ENCODE peak calls at places on chromosomes 1 and 21, in five cellular contexts. E is fibroblast of lung, D is mammary epithelial cell, T is endothelial cell of umbilical vein, G is keratinocyte. K is an unnamed sample. For H3K79me2, the result is how much of the 10 kb centered on the place peaks cover.

GRCh38 chr1:204408074-204408507 is 3.5 kb downstream of the PPP1R15B start:
- DNase-seq in D (peak), E (peak), T (peak), G (no peak), K (peak)

GRCh38 chr1:37716321-37716720 is 24.0 kb downstream of the CDCA8 start:
- DNase-seq in D (no peak), T (no peak), E (no peak), G (no peak), K (no peak)

GRCh38 chr1:37765937-37766664 is 1.2 kb upstream of the EPHA10 start:
- DNase-seq in T (no peak), D (no peak), G (no peak), E (no peak), K (peak)

GRCh38 chr1:22414244-22414751 is 37.4 kb upstream of the ZBTB40 start:
- DNase-seq in E (peak), D (no peak), G (no peak), T (no peak), K (no peak)

GRCh38 chr1:32215629-32216505 is 6.3 kb downstream of the TMEM234 start:
- DNase-seq in T (peak), D (peak), G (no peak), E (peak), K (peak)

GRCh38 chr1:172180886-172181285 is 239.6 kb upstream of the C1orf105 start:
- DNase-seq in G (no peak), D (peak), T (peak), E (peak), K (no peak)

GRCh38 chr1:91736999-91737615 is 148.8 kb downstream of the TGFBR3 start:
- DNase-seq in G (peak), T (peak), E (peak), D (peak), K (no peak)

GRCh38 chr21:33478182-33478581 is 1.6 kb downstream of the TMEM50B start:
- DNase-seq in D (no peak), T (no peak), E (no peak), G (no peak), K (peak)

GRCh38 chr1:43565600-43566360 is 35.1 kb downstream of the PTPRF start:
- DNase-seq in E (peak), T (peak), G (no peak), D (no peak), K (no peak)

GRCh38 chr1:113109908-113110554 is 37.0 kb downstream of the LRIG2 start:
- DNase-seq in E (peak), D (peak), T (peak), G (no peak), K (no peak)

GRCh38 chr1:19596065-19596718 is 47.9 kb upstream of the NBL1 start:
- DNase-seq in D (no peak), G (no peak), E (no peak), T (no peak), K (peak)

GRCh38 chr21:43611598-43612369 is 47.5 kb downstream of the HSF2BP start:
- DNase-seq in D (peak), G (no peak), T (peak), E (peak), K (peak)

GRCh38 chr1:8681911-8682310 is 135.5 kb downstream of the RERE start:
- DNase-seq in T (no peak), E (no peak), G (no peak), D (no peak), K (no peak)

GRCh38 chr21:39385299-39386145 is 36.6 kb upstream of the HMGN1 start:
- DNase-seq in T (peak), G (no peak), E (peak), D (peak), K (peak)

GRCh38 chr1:178389441-178389840 is 107.3 kb downstream of the CLEC20A start:
- DNase-seq in G (no peak), E (peak), T (peak), D (no peak), K (no peak)

GRCh38 chr1:160834945-160835565 is 27.6 kb downstream of the CD244 start:
- DNase-seq in T (peak), E (peak), G (no peak), D (peak), K (peak)

GRCh38 chr1:176119549-176119948 is 87.5 kb downstream of the COP1 start:
- DNase-seq in D (peak), E (peak), G (no peak), T (peak), K (peak)

GRCh38 chr1:175129182-175129581 is 61.5 kb downstream of the TNN start:
- DNase-seq in T (no peak), D (peak), E (peak), G (peak), K (peak)

GRCh38 chr1:6545276-6545934 is 8.9 kb downstream of the NOL9 start:
- DNase-seq in G (no peak), E (no peak), T (peak), D (peak), K (no peak)

GRCh38 chr1:70509996-70510876 is 99.2 kb downstream of the CTH start:
- DNase-seq in G (peak), T (peak), E (peak), D (peak), K (peak)

GRCh38 chr1:179883739-179884138 is 1.7 kb downstream of the TOR1AIP1 start:
- DNase-seq in E (no peak), D (peak), T (no peak), G (peak), K (peak)

GRCh38 chr1:27365372-27366112 is 1.2 kb downstream of the MAP3K6 start:
- DNase-seq in G (no peak), D (peak), T (peak), E (peak), K (peak)

GRCh38 chr1:8075511-8076051 is 49.5 kb upstream of the ERRFI1 start:
- DNase-seq in E (no peak), G (no peak), T (no peak), D (peak), K (no peak)

GRCh38 chr1:156422602-156423091 is 53.6 kb downstream of the RHBG start:
- DNase-seq in T (no peak), D (peak), E (no peak), G (no peak), K (no peak)

GRCh38 chr1:224454337-224455055 is 19.9 kb upstream of the WDR26 start:
- DNase-seq in E (no peak), D (peak), T (no peak), G (peak), K (no peak)

GRCh38 chr1:87404306-87404705 is 75.6 kb downstream of the LMO4 start:
- DNase-seq in G (no peak), E (no peak), T (no peak), D (peak), K (no peak)

GRCh38 chr1:36157115-36157903 is 1.3 kb downstream of the MAP7D1 start:
- DNase-seq in T (no peak), G (no peak), D (peak), E (peak), K (no peak)

GRCh38 chr1:177464682-177465081 is 293.9 kb downstream of the BRINP2 start:
- DNase-seq in T (no peak), D (no peak), E (no peak), G (no peak), K (no peak)

GRCh38 chr1:60916178-60916577 is 166.2 kb upstream of the NFIA start:
- DNase-seq in D (no peak), T (no peak), E (no peak), G (no peak), K (no peak)

GRCh38 chr1:176617881-176618280 is 154.9 kb downstream of the PAPPA2 start:
- DNase-seq in T (no peak), D (no peak), E (no peak), G (no peak), K (no peak)

GRCh38 chr21:41765393-41765950 is 1.4 kb downstream of the RIPK4 start:
- DNase-seq in D (no peak), E (no peak), T (no peak), G (no peak), K (no peak)

DNA sequence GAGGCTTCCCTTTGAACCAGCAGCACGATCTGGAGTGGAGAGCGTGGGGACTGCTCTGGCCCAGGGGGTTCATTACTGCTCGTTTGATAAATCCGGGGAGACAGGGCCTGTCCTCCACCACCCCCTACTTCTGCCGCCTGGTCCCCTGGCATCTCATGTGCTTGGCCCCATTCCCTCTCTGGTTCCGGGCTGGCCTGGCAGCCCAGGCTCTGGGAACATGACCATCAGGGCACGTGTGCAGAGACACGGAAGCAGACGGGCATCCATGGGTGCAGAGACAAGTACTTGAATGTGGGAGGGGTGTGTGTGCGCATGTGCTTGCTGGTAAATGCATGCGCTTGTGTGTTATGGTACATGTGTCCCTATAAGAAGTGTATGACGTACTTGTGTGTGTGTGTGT is 75.5 kb downstream of the KIRREL1 start:
- DNase-seq in T (no peak), E (no peak), G (no peak), D (no peak), K (no peak)
- H3K79me2 ChIP-seq in T (under half), E (half or more), G (half or more), D (half or more), K (under half)

GRCh38 chr1:202058001-202058908 is 47.9 kb downstream of the ELF3 start:
- DNase-seq in D (peak), E (peak), T (peak), G (no peak), K (no peak)
- H2AFZ ChIP-seq in D (peak), E (no peak), T (peak), G (peak), K (no peak)

GRCh38 chr21:34865922-34866271 is 183.2 kb downstream of the RUNX1 start:
- DNase-seq in D (no peak), G (no peak), E (no peak), T (no peak), K (peak)
- H3K79me2 ChIP-seq in D (half or more), G (half or more), E (half or more), T (half or more), K (under half)

DNA sequence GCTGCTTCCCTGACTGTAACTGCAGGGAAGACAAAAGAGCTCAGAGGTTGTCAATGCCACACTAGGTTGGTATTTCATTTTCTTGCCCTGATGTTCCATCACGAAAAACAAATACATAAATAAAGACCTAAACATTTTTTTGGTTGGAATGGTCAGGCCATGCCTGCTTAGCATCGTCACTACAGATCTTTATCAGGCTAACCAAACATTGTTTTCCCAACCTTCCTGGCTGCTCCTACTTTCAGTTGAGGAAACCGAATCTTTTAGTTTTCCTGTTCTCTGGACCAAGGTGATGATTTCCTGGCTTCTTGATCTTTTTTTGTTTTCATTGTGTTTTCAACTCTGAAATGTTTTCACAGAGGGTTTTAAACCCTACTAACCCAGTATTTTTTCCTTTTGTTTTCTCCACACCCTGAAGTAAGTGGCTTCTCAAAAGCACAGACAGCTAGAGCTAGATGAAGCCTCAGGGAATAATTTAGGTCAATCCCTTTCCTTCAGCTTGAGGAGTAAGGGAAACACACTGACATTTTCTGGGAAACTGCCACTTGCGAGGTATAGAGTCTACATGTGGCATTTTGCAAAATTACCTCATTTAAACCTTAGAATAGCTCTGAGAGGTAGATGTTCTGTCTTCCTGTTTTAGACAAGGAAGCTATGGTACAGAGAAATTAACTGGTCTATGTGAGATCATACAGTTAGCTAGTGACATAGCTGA is 67.2 kb upstream of the CNN3 start:
- DNase-seq in D (no peak), G (no peak), T (peak), E (no peak), K (no peak)
- H2AFZ ChIP-seq in D (no peak), G (no peak), T (no peak), E (no peak), K (no peak)

GRCh38 chr1:184395370-184395769 is 8.5 kb downstream of the C1orf21 start:
- DNase-seq in G (no peak), T (no peak), D (no peak), E (no peak), K (no peak)
- H3K79me2 ChIP-seq in G (half or more), T (under half), D (half or more), E (half or more), K (under half)

DNA sequence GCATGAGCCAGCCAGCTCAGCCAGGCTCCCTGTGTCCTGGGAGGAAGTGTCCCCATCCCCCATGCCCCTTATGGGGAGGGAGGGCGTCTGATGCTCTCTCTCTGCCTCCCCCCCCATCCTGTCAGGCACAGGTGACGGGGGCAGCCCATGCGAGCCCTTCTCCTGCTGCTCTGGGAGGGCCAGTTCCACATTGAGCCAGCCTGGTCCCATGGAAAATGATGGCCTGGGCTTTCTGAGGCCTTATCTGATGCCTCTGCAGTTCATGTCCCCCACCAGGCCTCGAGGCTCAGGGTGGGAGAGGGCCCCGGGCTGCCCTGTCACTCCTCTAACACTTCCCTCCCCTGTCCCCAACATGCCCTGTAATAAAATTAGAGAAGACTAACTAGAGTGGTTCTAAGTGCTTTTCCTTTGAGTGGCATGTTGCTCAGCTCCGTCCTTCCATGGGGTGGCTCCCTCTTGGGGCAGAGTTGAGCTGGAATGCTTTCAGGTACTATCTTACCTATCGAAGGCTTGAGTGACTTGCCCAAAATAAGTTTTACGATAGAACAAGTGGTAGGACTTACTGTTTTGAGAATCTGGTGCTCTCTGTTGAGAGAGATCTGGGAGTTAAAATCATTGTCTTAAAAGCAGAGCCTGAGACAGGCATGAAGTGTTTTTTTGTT is 1.8 kb upstream of the MTFR1L start:
- DNase-seq in T (no peak), E (no peak), D (no peak), G (no peak), K (no peak)
- H2AFZ ChIP-seq in T (no peak), E (no peak), D (no peak), G (no peak), K (no peak)

GRCh38 chr1:117371436-117372151 is 4.3 kb downstream of the MAN1A2 start:
- DNase-seq in T (no peak), D (no peak), G (no peak), E (no peak), K (no peak)

GRCh38 chr1:117375327-117375726 is 8.1 kb downstream of the MAN1A2 start:
- DNase-seq in G (no peak), T (no peak), D (no peak), E (no peak), K (no peak)

GRCh38 chr1:117372863-117373412 is 5.7 kb downstream of the MAN1A2 start:
- DNase-seq in G (no peak), E (no peak), T (no peak), D (peak), K (no peak)

GRCh38 chr1:117370509-117370908 is 3.3 kb downstream of the MAN1A2 start:
- DNase-seq in D (no peak), G (no peak), E (no peak), T (no peak), K (peak)

GRCh38 chr1:117373932-117374331 is 6.7 kb downstream of the MAN1A2 start:
- DNase-seq in G (no peak), E (no peak), T (no peak), D (no peak), K (no peak)
- H3K79me2 ChIP-seq in G (half or more), E (half or more), T (half or more), D (half or more), K (half or more)

GRCh38 chr1:226882631-226883409 is 12.4 kb downstream of the PSEN2 start:
- DNase-seq in G (no peak), E (peak), D (no peak), T (no peak), K (peak)

GRCh38 chr1:226880372-226881287 is 10.2 kb downstream of the PSEN2 start:
- DNase-seq in T (no peak), G (no peak), D (no peak), E (no peak), K (no peak)

GRCh38 chr1:226882187-226882586 is 11.8 kb downstream of the PSEN2 start:
- DNase-seq in T (no peak), E (peak), G (no peak), D (no peak), K (peak)

GRCh38 chr1:226883630-226884029 is 13.2 kb downstream of the PSEN2 start:
- DNase-seq in D (no peak), G (no peak), T (no peak), E (no peak), K (no peak)

GRCh38 chr1:226881515-226882185 is 11.2 kb downstream of the PSEN2 start:
- DNase-seq in E (no peak), T (no peak), D (no peak), G (no peak), K (no peak)
- H2AFZ ChIP-seq in E (no peak), T (no peak), D (no peak), G (no peak), K (no peak)

GRCh38 chr1:2258122-2258812 is 30.1 kb downstream of the SKI start:
- DNase-seq in D (no peak), T (peak), E (no peak), G (no peak), K (no peak)
- H3K79me2 ChIP-seq in D (half or more), T (half or more), E (half or more), G (half or more), K (under half)

K was measured in Karpas-422.